ENCODE peak calls at places on chromosome 10, in six cellular contexts. C is stomach, L is HCT116, H is cardiac muscle cell, V is astrocyte, G is transverse colon. J is an unnamed sample. For H3K9me3 and H3K4me1, the result is how much of the 10 kb centered on the place peaks cover.

GRCh38 chr10:80458638-80459037 is 4.5 kb downstream of the TSPAN14 start:
- DNase-seq in G (no peak), L (no peak), V (no peak), H (no peak), C (no peak), J (no peak)

GRCh38 chr10:30438016-30438850 is 4.2 kb downstream of the MAP3K8 start:
- DNase-seq in L (no peak), H (no peak), G (no peak), C (no peak), V (peak), J (no peak)

GRCh38 chr10:22580711-22581110 is 133.7 kb downstream of the PIP4K2A start:
- DNase-seq in H (no peak), G (no peak), C (no peak), L (no peak), V (no peak), J (no peak)

GRCh38 chr10:59027975-59028640 is 148.3 kb upstream of the PHYHIPL start:
- DNase-seq in H (peak), V (peak), C (no peak), G (no peak), L (no peak), J (no peak)

GRCh38 chr10:7756360-7756992 is 31.3 kb downstream of the KIN start:
- DNase-seq in V (no peak), G (peak), C (peak), H (peak), L (peak), J (no peak)

GRCh38 chr10:100043796-100044195 is 34.0 kb upstream of the DNMBP start:
- DNase-seq in C (no peak), V (no peak), H (peak), L (no peak), G (no peak), J (no peak)

GRCh38 chr10:86693721-86694369 is 25.5 kb downstream of the LDB3 start:
- DNase-seq in C (peak), G (peak), V (peak), H (peak), L (no peak), J (peak)

GRCh38 chr10:87562750-87563149 is 58.1 kb downstream of the MINPP1 start:
- DNase-seq in V (no peak), L (no peak), C (no peak), H (no peak), G (no peak), J (no peak)

GRCh38 chr10:35005868-35006267 is 84.3 kb downstream of the CUL2 start:
- DNase-seq in C (no peak), H (peak), L (no peak), G (no peak), V (peak), J (no peak)

GRCh38 chr10:79436850-79437103 is 8.6 kb downstream of the ZCCHC24 start:
- DNase-seq in V (no peak), G (no peak), L (no peak), H (no peak), C (no peak), J (no peak)

GRCh38 chr10:57096044-57096443 is 735.0 kb upstream of the ZWINT start:
- DNase-seq in L (no peak), H (no peak), C (no peak), G (no peak), V (no peak), J (no peak)

DNA sequence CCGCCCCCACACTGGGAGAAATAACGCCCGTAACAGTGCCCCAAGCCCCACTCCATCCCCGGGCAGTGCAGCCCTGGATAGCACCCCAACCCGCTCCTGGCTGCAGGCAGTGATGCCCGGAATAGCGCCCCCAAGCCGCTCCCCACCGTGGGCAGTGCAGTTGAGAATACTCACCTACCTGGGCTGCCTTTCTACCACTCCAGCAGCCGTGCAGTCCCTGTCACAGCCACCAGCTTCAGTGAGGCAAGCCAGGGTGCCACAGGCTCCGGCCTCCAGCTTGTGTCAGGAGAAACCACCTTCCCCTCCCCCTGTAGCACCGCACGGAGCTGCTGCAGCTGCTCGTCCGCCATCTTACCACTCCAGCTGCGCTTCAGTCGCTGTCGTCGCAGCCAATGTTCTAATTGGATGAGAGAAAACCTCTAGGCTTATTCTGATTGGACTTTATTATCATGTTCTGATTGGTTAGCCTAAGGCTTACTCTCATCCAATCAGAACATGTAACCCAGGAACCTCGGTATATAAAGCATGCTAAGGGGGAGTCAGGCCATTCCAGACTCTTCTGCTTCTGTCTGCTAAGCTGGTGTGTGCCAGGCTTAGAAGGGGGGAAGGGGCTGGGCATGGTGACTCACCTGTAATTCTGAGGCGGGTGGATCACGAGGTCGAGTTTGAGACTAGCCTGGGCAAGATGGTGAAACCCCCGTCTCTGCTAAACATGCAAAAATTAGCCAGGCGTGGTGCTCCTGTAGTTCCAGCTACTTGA is 53.2 kb upstream of the ZNF33B start:
- DNase-seq in C (no peak), L (no peak), G (no peak), H (no peak), V (no peak), J (no peak)
- H3K9me3 ChIP-seq in C (under half), L (under half), G (under half), H (under half), V (under half), J (under half)

GRCh38 chr10:9268176-9268575 is 1213.7 kb downstream of the GATA3 start:
- DNase-seq in G (no peak), H (no peak), V (no peak), C (no peak), L (no peak), J (no peak)
- H3K4me3 ChIP-seq in G (no peak), H (no peak), V (no peak), C (no peak), L (no peak), J (no peak)

GRCh38 chr10:71320592-71320991 is 1.5 kb downstream of the SLC29A3 start:
- DNase-seq in L (no peak), H (no peak), V (no peak), G (no peak), C (no peak), J (no peak)
- H3K4me1 ChIP-seq in L (under half), H (under half), V (under half), G (under half), C (under half), J (under half)

GRCh38 chr10:133481657-133482056 is 27.9 kb downstream of the SCART1 start:
- DNase-seq in H (no peak), V (no peak), C (no peak), L (no peak), G (no peak), J (no peak)
- H3K9me3 ChIP-seq in H (under half), V (under half), C (under half), L (under half), G (under half), J (under half)

GRCh38 chr10:117132751-117133231 is 5.3 kb downstream of the VAX1 start:
- DNase-seq in C (no peak), L (no peak), V (no peak), G (no peak), H (no peak), J (no peak)

GRCh38 chr10:117133273-117134083 is 4.6 kb downstream of the VAX1 start:
- DNase-seq in H (no peak), G (no peak), L (no peak), C (no peak), V (no peak), J (no peak)

GRCh38 chr10:117130862-117131389 is 7.1 kb downstream of the VAX1 start:
- DNase-seq in V (no peak), H (no peak), G (no peak), L (no peak), C (no peak), J (no peak)

GRCh38 chr10:117130346-117130745 is 7.7 kb downstream of the VAX1 start:
- DNase-seq in V (no peak), L (no peak), G (no peak), C (no peak), H (no peak), J (no peak)

GRCh38 chr10:117131390-117132327 is 6.4 kb downstream of the VAX1 start:
- DNase-seq in H (no peak), C (no peak), V (no peak), G (peak), L (no peak), J (no peak)
- H3K4me3 ChIP-seq in H (no peak), C (no peak), V (no peak), G (peak), L (no peak), J (no peak)

DNA sequence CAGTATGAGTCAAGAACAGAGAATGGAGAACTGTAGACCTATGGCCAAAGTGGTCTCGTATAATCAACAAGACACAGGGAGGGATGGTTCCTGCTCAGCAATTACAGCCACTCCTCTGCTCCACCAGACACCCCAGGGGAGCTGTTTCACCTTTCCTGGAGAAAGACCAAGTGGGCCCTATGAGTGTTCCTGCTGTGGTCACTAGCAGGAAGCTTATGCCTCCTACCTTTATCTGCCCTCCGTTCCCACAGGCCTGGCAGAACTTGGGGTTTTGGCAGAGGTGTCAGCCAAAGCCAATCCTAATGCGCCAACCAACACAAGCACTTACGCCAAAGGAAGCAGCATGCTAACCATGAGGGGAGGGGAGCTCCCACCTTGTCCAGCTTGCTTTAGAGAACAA is 31.2 kb downstream of the XPNPEP1 start:
- DNase-seq in C (peak), L (no peak), H (no peak), G (no peak), V (peak), J (no peak)
- H3K4me1 ChIP-seq in C (half or more), L (under half), H (under half), G (under half), V (half or more), J (under half)

GRCh38 chr10:12165992-12166775 is 29.5 kb downstream of the NUDT5 start:
- DNase-seq in C (no peak), L (no peak), V (no peak), G (no peak), H (no peak), J (no peak)

GRCh38 chr10:12160664-12161063 is 31.2 kb downstream of the SEC61A2 start:
- DNase-seq in C (no peak), L (no peak), G (no peak), V (no peak), H (no peak), J (no peak)

GRCh38 chr10:12164085-12164484 is 31.6 kb downstream of the NUDT5 start:
- DNase-seq in H (no peak), C (no peak), G (no peak), V (no peak), L (no peak), J (no peak)

GRCh38 chr10:12162927-12163326 is 32.8 kb downstream of the NUDT5 start:
- DNase-seq in V (no peak), H (no peak), L (no peak), G (no peak), C (no peak), J (no peak)

DNA sequence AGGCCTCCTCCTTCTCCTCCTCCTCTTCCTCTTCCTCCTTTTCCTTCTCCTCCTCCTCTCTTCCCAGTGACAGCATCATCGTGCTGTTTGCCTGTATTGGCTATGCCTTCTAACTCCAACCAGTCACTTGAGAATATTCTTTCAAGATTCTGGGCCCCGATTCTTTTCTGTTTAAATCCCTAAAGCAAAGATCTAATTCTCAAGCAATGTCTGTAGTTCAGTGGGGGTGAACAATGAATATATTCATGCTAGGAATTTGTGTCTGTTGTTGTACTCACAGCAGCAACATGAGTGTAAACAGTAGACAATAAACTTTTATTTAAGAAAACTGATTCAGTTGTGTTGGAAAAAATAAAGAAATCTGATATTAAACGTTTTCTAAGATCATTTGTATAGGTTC is 30.7 kb downstream of the NUDT5 start:
- DNase-seq in G (no peak), L (no peak), H (no peak), V (no peak), C (no peak), J (no peak)
- H3K9me3 ChIP-seq in G (under half), L (under half), H (under half), V (under half), C (under half), J (under half)

DNA sequence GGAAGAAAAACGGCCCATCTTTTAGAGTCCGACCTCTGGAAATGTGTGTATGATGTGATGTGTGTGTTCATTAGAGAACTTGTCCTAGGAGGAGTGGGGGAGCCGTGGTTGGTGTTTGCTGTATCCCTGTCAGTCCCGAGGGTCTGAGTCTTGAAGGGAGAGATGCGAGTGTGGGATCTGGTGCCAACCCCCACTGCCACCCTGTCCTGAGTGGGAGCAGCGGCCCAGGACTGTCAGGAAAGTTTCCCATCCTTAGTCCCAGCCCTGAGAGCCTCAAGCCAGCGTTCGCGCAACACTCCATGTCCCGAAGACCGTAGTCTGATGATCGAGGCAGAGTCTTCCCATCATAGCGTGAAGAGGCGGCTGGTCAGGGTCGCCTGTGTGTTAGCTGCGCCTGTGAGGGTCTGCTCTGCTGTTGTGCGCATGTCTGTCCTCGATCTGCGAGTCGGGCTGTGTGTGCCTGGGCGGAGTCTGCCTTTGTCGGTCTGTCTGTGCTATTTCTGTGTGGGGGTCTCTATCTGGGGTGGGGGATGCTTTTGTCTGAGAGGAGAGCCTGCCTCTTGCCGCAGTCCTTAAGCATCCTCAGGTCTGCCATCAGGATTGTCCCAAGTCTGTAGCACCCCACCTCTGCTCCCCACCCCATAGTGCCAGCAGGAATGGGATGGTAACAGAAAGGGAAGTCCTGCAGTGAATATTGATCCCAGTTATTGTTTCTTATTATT is 516 bp upstream of the CHAT start:
- DNase-seq in C (no peak), V (no peak), H (no peak), G (no peak), L (no peak), J (peak)
- H3K4me3 ChIP-seq in C (no peak), V (no peak), H (no peak), G (no peak), L (no peak), J (no peak)

GRCh38 chr10:74013004-74013403 is 15.1 kb downstream of the VCL start:
- DNase-seq in L (no peak), G (no peak), C (no peak), V (no peak), H (no peak), J (no peak)

GRCh38 chr10:74012480-74012879 is 14.6 kb downstream of the VCL start:
- DNase-seq in C (no peak), G (no peak), L (no peak), V (no peak), H (no peak), J (no peak)

GRCh38 chr10:74011016-74011415 is 13.1 kb downstream of the VCL start:
- DNase-seq in G (no peak), L (no peak), H (no peak), C (no peak), V (no peak), J (no peak)

GRCh38 chr10:74008212-74008731 is 10.4 kb downstream of the VCL start:
- DNase-seq in L (no peak), G (no peak), H (peak), V (peak), C (no peak), J (no peak)

DNA sequence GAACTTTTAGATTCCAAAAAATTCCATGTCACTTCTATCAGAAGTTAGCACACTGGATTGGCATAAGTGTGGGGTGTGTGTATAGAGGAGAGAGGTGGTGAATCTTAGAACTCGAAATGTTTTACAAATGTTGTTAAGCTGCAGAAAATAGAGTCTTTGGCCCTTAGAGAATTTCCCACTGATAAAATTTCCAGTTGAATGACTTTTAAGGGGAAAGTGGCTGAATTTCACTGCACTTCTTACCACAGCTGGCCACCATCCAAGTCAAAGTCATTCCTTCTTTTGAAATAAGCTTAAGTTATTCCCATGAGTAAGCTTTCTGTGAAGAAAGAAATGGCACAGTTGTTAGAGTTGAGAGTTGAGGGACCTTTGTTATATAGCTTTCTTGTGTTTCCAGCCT is 13.8 kb downstream of the VCL start:
- DNase-seq in H (peak), C (no peak), G (no peak), V (peak), L (no peak), J (no peak)
- H3K4me1 ChIP-seq in H (under half), C (half or more), G (under half), V (half or more), L (under half), J (under half)

J was measured in Peyer's patch.